ENCODE peak calls at places on chromosomes 11 and 22, in five cellular contexts. H is brain microvascular endothelial cell, N is kidney epithelial cell, G is HCT116, C is iPS DF 6.9. A is an unnamed sample.

GRCh38 chr11:71129624-71130023 is 122.8 kb downstream of the SHANK2 start:
- DNase-seq in H (no peak), N (no peak), G (no peak), C (no peak), A (peak)

GRCh38 chr11:44855138-44855849 is 95.4 kb downstream of the TP53I11 start:
- DNase-seq in H (no peak), N (no peak), G (no peak), C (no peak), A (no peak)

GRCh38 chr22:31126869-31127175 is 4.1 kb downstream of the INPP5J start:
- DNase-seq in H (no peak), N (no peak), G (no peak), C (no peak), A (no peak)

GRCh38 chr11:40293655-40294342 is 1165.7 kb downstream of the LRRC4C start:
- DNase-seq in H (peak), N (peak), G (no peak), C (peak), A (peak)

GRCh38 chr11:44631831-44632230 is 66.4 kb downstream of the CD82 start:
- DNase-seq in H (no peak), N (no peak), G (no peak), C (no peak), A (no peak)

GRCh38 chr11:78427615-78428272 is 10.1 kb upstream of the GAB2 start:
- DNase-seq in H (no peak), N (no peak), G (no peak), C (no peak), A (no peak)

GRCh38 chr11:75334402-75334891 is 17.0 kb downstream of the ARRB1 start:
- DNase-seq in H (no peak), N (no peak), G (no peak), C (no peak), A (no peak)

GRCh38 chr22:49066619-49067018 is 761.1 kb downstream of the BRD1 start:
- DNase-seq in H (no peak), N (no peak), G (no peak), C (no peak), A (no peak)

GRCh38 chr22:27435839-27436581 is 365.5 kb downstream of the MN1 start:
- DNase-seq in H (peak), N (no peak), G (no peak), C (no peak), A (peak)

GRCh38 chr22:20084547-20085413 is 4.7 kb downstream of the DGCR8 start:
- DNase-seq in H (no peak), N (no peak), G (no peak), C (no peak), A (no peak)

GRCh38 chr11:112826788-112827187 is 134.4 kb upstream of the NCAM1 start:
- DNase-seq in H (no peak), N (no peak), G (no peak), C (no peak), A (no peak)

GRCh38 chr22:44738347-44738715 is 14.0 kb upstream of the ARHGAP8 start:
- DNase-seq in H (no peak), N (no peak), G (no peak), C (no peak), A (no peak)

GRCh38 chr22:49971232-49972162 is 10.9 kb downstream of the PIM3 start:
- DNase-seq in H (peak), N (no peak), G (no peak), C (no peak), A (no peak)

GRCh38 chr11:122706261-122706660 is 50.7 kb downstream of the UBASH3B start:
- DNase-seq in H (no peak), N (peak), G (no peak), C (no peak), A (no peak)

GRCh38 chr11:12529041-12529440 is 145.2 kb upstream of the TEAD1 start:
- DNase-seq in H (no peak), N (no peak), G (no peak), C (no peak), A (no peak)

GRCh38 chr11:69635804-69636511 is 5.0 kb upstream of the CCND1 start:
- DNase-seq in H (no peak), N (no peak), G (no peak), C (no peak), A (no peak)
- H3K4me3 ChIP-seq in H (peak), N (peak), G (peak), C (peak), A (peak)

GRCh38 chr22:21937041-21937820 is 15.4 kb downstream of the PPM1F start:
- DNase-seq in H (no peak), N (no peak), G (no peak), C (no peak), A (no peak)
- H3K4me3 ChIP-seq in H (peak), N (no peak), G (no peak), C (no peak), A (peak)

DNA sequence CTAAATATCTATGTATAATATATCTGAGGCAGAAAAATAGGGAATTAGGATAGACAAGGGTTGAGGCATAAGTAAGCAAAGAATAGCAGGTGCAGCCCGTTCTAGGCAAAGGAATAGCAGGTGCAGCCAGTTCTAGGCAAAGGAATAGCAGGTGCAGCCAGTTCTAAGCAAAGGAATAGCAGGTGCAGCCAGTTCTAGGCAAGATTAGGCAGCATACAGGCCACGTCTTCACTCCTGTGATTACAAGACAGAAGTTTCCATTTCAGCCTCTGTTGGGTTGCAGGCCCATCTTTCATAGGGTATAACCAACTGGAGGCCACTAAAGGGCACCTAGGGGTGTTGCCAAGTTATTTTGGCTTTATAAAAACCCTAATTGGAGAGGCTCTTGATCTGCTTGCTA is 28.8 kb upstream of the CHORDC1 start:
- DNase-seq in H (no peak), N (no peak), G (no peak), C (no peak), A (no peak)
- H3K4me3 ChIP-seq in H (no peak), N (no peak), G (no peak), C (no peak), A (no peak)

GRCh38 chr22:46769706-46770105 is 7.3 kb downstream of the TBC1D22A start:
- DNase-seq in H (no peak), N (no peak), G (no peak), C (no peak), A (no peak)

GRCh38 chr22:46767249-46767985 is 5.0 kb downstream of the TBC1D22A start:
- DNase-seq in H (no peak), N (no peak), G (no peak), C (no peak), A (no peak)

GRCh38 chr22:46769191-46769675 is 6.8 kb downstream of the TBC1D22A start:
- DNase-seq in H (no peak), N (no peak), G (no peak), C (no peak), A (no peak)

GRCh38 chr22:46770726-46771125 is 8.3 kb downstream of the TBC1D22A start:
- DNase-seq in H (no peak), N (no peak), G (no peak), C (no peak), A (no peak)

DNA sequence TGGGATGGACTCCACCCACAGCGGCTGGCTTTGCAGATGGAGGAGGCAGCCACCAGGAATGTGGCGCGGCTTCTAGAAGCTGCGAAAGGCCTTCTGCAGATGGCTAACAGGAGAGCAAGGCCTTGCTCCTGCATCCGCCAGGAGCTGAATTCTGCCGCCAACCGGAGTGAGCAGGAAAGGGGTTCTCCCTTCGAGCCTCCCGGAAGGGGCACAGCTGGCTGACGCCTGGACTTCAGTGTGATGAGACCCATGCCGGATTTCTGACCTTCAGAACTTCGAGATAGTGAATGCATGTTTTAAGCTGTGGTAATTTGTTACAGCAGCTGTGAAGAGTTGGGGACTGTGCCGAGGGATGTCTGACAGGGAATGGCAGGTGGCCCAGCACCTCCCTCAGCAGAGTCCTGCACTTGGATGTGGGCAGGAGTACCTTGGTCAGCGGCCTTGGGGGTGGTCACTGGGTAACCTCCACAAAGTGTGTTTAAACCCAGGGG is 7.7 kb downstream of the TBC1D22A start:
- DNase-seq in H (no peak), N (no peak), G (no peak), C (no peak), A (no peak)
- H3K4me3 ChIP-seq in H (no peak), N (no peak), G (no peak), C (no peak), A (no peak)

GRCh38 chr11:115920841-115921480 is 416.7 kb upstream of the CADM1 start:
- DNase-seq in H (no peak), N (peak), G (no peak), C (no peak), A (no peak)

GRCh38 chr11:115921540-115921939 is 417.3 kb upstream of the CADM1 start:
- DNase-seq in H (no peak), N (no peak), G (no peak), C (no peak), A (no peak)

GRCh38 chr11:115920087-115920461 is 415.9 kb upstream of the CADM1 start:
- DNase-seq in H (no peak), N (peak), G (no peak), C (no peak), A (no peak)

GRCh38 chr11:115918579-115918978 is 414.4 kb upstream of the CADM1 start:
- DNase-seq in H (no peak), N (no peak), G (no peak), C (no peak), A (no peak)

GRCh38 chr11:115919341-115920086 is 415.3 kb upstream of the CADM1 start:
- DNase-seq in H (no peak), N (peak), G (no peak), C (no peak), A (no peak)
- H3K4me3 ChIP-seq in H (no peak), N (no peak), G (no peak), C (no peak), A (no peak)

GRCh38 chr11:30326911-30327310 is 4.0 kb downstream of the ARL14EP start:
- DNase-seq in H (no peak), N (no peak), G (no peak), C (no peak), A (no peak)

GRCh38 chr11:30322826-30323710 is at the start of gene ARL14EP:
- DNase-seq in H (peak), N (peak), G (peak), C (peak), A (peak)

GRCh38 chr11:30326114-30326783 is 3.3 kb downstream of the ARL14EP start:
- DNase-seq in H (peak), N (no peak), G (no peak), C (no peak), A (no peak)

GRCh38 chr11:30321321-30321720 is 1.6 kb upstream of the ARL14EP start:
- DNase-seq in H (no peak), N (no peak), G (no peak), C (no peak), A (no peak)

DNA sequence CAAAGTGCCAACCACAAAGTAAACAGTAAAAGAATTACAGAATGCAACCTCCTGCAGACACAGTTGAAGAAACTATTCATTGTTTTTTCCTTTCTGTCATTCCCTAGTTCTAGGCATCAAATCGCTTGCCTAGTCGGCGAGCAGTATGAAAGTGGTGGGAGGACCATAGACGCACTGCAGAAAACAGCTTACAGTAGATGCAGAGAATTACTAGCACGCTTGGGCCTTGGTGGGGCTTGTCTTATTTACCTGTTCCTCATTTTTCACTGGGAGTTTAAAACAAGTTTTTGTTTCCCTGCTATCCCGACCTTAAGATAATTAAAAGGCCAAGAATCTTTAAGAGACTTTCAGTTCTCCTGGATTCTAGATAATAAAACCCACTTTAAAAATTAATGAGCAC is 742 bp upstream of the ARL14EP start:
- DNase-seq in H (no peak), N (no peak), G (no peak), C (no peak), A (no peak)
- H3K4me3 ChIP-seq in H (no peak), N (no peak), G (peak), C (no peak), A (peak)

GRCh38 chr22:37145415-37146385 is 4.0 kb downstream of the IL2RB start:
- DNase-seq in H (no peak), N (no peak), G (no peak), C (no peak), A (no peak)
- H3K4me3 ChIP-seq in H (no peak), N (no peak), G (no peak), C (no peak), A (no peak)

GRCh38 chr11:126607374-126607773 is 251.9 kb downstream of the ST3GAL4 start:
- DNase-seq in H (peak), N (no peak), G (peak), C (peak), A (peak)
- H3K4me3 ChIP-seq in H (no peak), N (no peak), G (peak), C (no peak), A (no peak)

A was measured in HFF-Myc.